ENCODE peak calls at places on chromosomes 6 and 20, in nine cellular contexts. K, F, L, G, Q, V, Y, W and M are unnamed samples. For H3K36me3 and H3K4me1, the result is how much of the 10 kb centered on the place peaks cover.

GRCh38 chr6:24329022-24329421 is 28.8 kb downstream of the DCDC2 start:
- DNase-seq in K (no peak), F (peak), L (no peak), G (no peak), Q (no peak), V (no peak), Y (no peak), W (no peak), M (no peak)

GRCh38 chr6:155408981-155409380 is 46.7 kb downstream of the NOX3 start:
- DNase-seq in K (no peak), F (no peak), L (no peak), G (no peak), Q (no peak), V (no peak), Y (no peak), W (no peak), M (no peak)

GRCh38 chr6:28553986-28554881 is 28.6 kb downstream of the GPX5 start:
- DNase-seq in K (peak), F (no peak), L (peak), G (no peak), Q (no peak), V (no peak), Y (no peak), W (no peak), M (peak)

GRCh38 chr6:166850677-166851076 is 105.7 kb downstream of the RNASET2 start:
- DNase-seq in K (no peak), F (no peak), L (no peak), G (no peak), Q (no peak), V (no peak), Y (no peak), W (no peak), M (no peak)

GRCh38 chr6:63663147-63663877 is 27.7 kb downstream of the PHF3 start:
- DNase-seq in K (no peak), F (peak), L (no peak), G (no peak), Q (peak), V (no peak), Y (no peak), W (no peak), M (no peak)

GRCh38 chr6:56752009-56752408 is 109.3 kb upstream of the DST start:
- DNase-seq in K (no peak), F (peak), L (no peak), G (peak), Q (peak), V (no peak), Y (no peak), W (no peak), M (no peak)

GRCh38 chr6:149922642-149923326 is at the start of gene RAET1G:
- DNase-seq in K (peak), F (peak), L (peak), G (peak), Q (peak), V (peak), Y (peak), W (peak), M (peak)

GRCh38 chr6:90093558-90094073 is 199.3 kb downstream of the GJA10 start:
- DNase-seq in K (no peak), F (no peak), L (no peak), G (no peak), Q (no peak), V (no peak), Y (no peak), W (no peak), M (no peak)

GRCh38 chr6:160013987-160014868 is 45.3 kb downstream of the IGF2R start:
- DNase-seq in K (no peak), F (peak), L (no peak), G (no peak), Q (peak), V (peak), Y (no peak), W (no peak), M (no peak)

GRCh38 chr20:3172933-3173581 is at the start of gene LZTS3:
- DNase-seq in K (peak), F (peak), L (peak), G (peak), Q (peak), V (peak), Y (no peak), W (peak), M (peak)

GRCh38 chr6:43604174-43604573 is 24.9 kb downstream of the GTPBP2 start:
- DNase-seq in K (no peak), F (peak), L (no peak), G (no peak), Q (peak), V (no peak), Y (no peak), W (no peak), M (no peak)

GRCh38 chr20:21936720-21937380 is 231.4 kb downstream of the PAX1 start:
- DNase-seq in K (no peak), F (no peak), L (no peak), G (no peak), Q (no peak), V (no peak), Y (no peak), W (no peak), M (no peak)

GRCh38 chr6:683742-684440 is 9.0 kb downstream of the EXOC2 start:
- DNase-seq in K (no peak), F (peak), L (peak), G (no peak), Q (peak), V (no peak), Y (no peak), W (no peak), M (peak)

GRCh38 chr6:45075246-45075645 is 252.9 kb upstream of the RUNX2 start:
- DNase-seq in K (no peak), F (peak), L (no peak), G (no peak), Q (peak), V (no peak), Y (no peak), W (no peak), M (no peak)

GRCh38 chr6:26071135-26071534 is 16.1 kb upstream of the HFE start:
- DNase-seq in K (peak), F (no peak), L (peak), G (no peak), Q (no peak), V (no peak), Y (no peak), W (no peak), M (peak)

DNA sequence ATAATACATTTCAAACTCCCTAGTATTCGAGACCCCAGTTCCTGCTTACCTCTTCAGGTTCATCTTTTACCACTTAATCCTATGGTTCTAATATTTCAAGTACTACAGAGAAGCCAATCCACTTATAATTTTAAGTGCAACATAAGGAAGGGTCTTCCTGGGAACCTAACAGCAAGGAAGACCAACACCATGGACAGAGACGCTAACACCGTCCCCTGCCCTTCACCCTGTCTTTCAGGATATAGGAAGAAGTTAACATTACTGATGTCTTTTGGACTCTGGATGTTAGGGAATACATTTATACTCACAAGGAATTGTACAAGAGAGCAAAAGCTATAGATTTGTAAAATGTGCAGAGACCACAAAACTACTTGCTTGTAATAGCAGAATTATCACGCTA is 565.0 kb upstream of the CHD6 start:
- DNase-seq in K (no peak), F (no peak), L (no peak), G (no peak), Q (no peak), V (no peak), Y (no peak), W (no peak), M (no peak)
- H3K36me3 ChIP-seq in K (under half), F (under half), L (under half), G (under half), Q (under half), V (under half), Y (under half), W (under half), M (under half)

DNA sequence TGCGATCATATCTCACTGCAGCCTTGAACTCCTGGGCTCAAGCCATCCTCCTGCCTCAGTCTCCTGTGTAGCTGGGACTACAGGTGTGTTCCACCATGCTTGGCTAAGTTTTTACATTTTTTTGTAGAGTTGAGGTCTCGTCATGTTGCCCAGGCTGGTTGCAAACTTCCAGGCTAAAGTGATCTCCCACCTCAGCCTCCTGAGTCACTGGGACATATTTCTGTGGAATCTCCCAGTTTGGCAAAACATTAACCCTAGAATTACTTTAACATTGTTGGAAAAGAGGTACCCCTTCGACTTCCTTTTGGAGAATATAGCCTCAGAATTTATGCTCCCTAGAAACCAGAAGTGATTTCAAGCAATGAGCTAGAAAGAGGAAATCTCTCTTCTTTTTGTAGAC is 57.2 kb downstream of the SHLD1 start:
- DNase-seq in K (no peak), F (no peak), L (no peak), G (no peak), Q (no peak), V (no peak), Y (no peak), W (no peak), M (no peak)
- H3K4me1 ChIP-seq in K (under half), F (under half), L (under half), G (under half), Q (under half), V (under half), Y (under half), W (under half), M (under half)

GRCh38 chr20:58521763-58522162 is 6.6 kb upstream of the APCDD1L start:
- DNase-seq in K (no peak), F (no peak), L (no peak), G (no peak), Q (no peak), V (no peak), Y (no peak), W (no peak), M (no peak)

GRCh38 chr20:58518387-58518786 is 3.2 kb upstream of the APCDD1L start:
- DNase-seq in K (no peak), F (no peak), L (no peak), G (no peak), Q (no peak), V (no peak), Y (no peak), W (no peak), M (no peak)

GRCh38 chr20:58515240-58516212 is at the start of gene APCDD1L:
- DNase-seq in K (peak), F (peak), L (no peak), G (no peak), Q (peak), V (no peak), Y (peak), W (no peak), M (no peak)

GRCh38 chr20:58519940-58520712 is 4.9 kb upstream of the APCDD1L start:
- DNase-seq in K (no peak), F (no peak), L (no peak), G (no peak), Q (no peak), V (no peak), Y (no peak), W (no peak), M (no peak)

GRCh38 chr20:58518896-58519593 is 3.8 kb upstream of the APCDD1L start:
- DNase-seq in K (no peak), F (no peak), L (no peak), G (no peak), Q (no peak), V (no peak), Y (no peak), W (no peak), M (no peak)
- H3K36me3 ChIP-seq in K (under half), F (under half), L (under half), G (under half), Q (under half), V (under half), Y (under half), W (under half), M (under half)

GRCh38 chr20:32458061-32458836 is 100.1 kb downstream of the ASXL1 start:
- DNase-seq in K (peak), F (no peak), L (no peak), G (no peak), Q (no peak), V (no peak), Y (no peak), W (no peak), M (no peak)
- H3K4me1 ChIP-seq in K (under half), F (under half), L (under half), G (under half), Q (under half), V (under half), Y (under half), W (under half), M (under half)

DNA sequence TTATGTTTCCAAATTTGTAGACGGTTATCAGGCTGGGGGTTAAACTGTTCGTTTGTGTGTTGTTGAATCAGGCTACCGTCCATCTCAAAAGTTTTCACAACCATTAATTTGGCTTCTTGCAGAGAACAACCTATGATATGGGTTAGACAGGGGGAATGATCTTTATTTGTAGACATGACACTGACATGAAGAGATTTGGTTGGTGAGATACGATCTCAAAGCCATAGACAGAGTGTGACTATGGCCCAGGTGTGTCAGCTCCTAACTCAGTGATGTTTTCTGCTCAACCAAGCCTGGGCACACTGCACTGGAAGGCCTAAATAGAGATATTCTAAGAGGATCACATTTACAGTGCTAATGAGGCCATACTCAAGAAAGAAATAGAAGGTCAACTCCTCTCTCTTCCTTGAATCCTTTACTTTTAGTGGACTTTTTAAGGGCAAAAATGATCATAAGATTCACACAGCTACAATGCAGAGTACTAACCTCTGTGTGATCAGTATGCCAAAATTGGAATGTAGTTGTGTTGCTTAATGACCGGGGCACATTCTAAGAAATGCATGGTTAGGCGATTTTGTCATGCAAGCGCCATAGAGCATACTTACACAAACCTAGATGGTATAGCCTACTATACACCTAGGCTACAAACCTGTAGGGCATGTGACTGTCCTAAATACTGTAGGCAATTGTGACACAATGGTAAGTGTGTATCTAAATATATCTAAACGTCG is 17.6 kb upstream of the SNRNP48 start:
- DNase-seq in K (no peak), F (no peak), L (no peak), G (no peak), Q (no peak), V (no peak), Y (no peak), W (no peak), M (no peak)
- H3K36me3 ChIP-seq in K (under half), F (under half), L (under half), G (under half), Q (under half), V (under half), Y (under half), W (under half), M (under half)